ENCODE peak calls at places on chromosome 2, in seven cellular contexts. One of them, this sample, is unnamed.

GRCh38 chr2:33214436-33214835 is 262.0 kb upstream of the RASGRP3 start:
- DNase-seq in A549: peak
- DNase-seq in breast epithelium: no peak
- DNase-seq in BJ: no peak
- DNase-seq in right atrium auricular region: peak
- DNase-seq in fibroblast of lung: peak
- DNase-seq in K562: no peak
- DNase-seq in this sample: peak

GRCh38 chr2:128770143-128771080 is 451.7 kb upstream of the HS6ST1 start:
- DNase-seq in A549: no peak
- DNase-seq in breast epithelium: peak
- DNase-seq in BJ: no peak
- DNase-seq in right atrium auricular region: peak
- DNase-seq in fibroblast of lung: no peak
- DNase-seq in K562: no peak
- DNase-seq in this sample: no peak

GRCh38 chr2:64018715-64019082 is 529 bp downstream of the VPS54 start:
- DNase-seq in A549: no peak
- DNase-seq in breast epithelium: no peak
- DNase-seq in BJ: no peak
- DNase-seq in right atrium auricular region: no peak
- DNase-seq in fibroblast of lung: peak
- DNase-seq in K562: no peak
- DNase-seq in this sample: peak

GRCh38 chr2:174846941-174847938 is 83.0 kb upstream of the CHRNA1 start:
- DNase-seq in A549: peak
- DNase-seq in breast epithelium: no peak
- DNase-seq in BJ: peak
- DNase-seq in right atrium auricular region: no peak
- DNase-seq in fibroblast of lung: peak
- DNase-seq in K562: peak
- DNase-seq in this sample: peak

GRCh38 chr2:18749912-18750526 is 160.7 kb upstream of the NT5C1B start:
- DNase-seq in A549: peak
- DNase-seq in breast epithelium: no peak
- DNase-seq in BJ: no peak
- DNase-seq in right atrium auricular region: peak
- DNase-seq in fibroblast of lung: peak
- DNase-seq in K562: no peak
- DNase-seq in this sample: peak

GRCh38 chr2:5693288-5694015 is 1.3 kb downstream of the SOX11 start:
- DNase-seq in A549: peak
- DNase-seq in breast epithelium: no peak
- DNase-seq in BJ: no peak
- DNase-seq in right atrium auricular region: no peak
- DNase-seq in fibroblast of lung: peak
- DNase-seq in K562: no peak
- DNase-seq in this sample: no peak

GRCh38 chr2:67012165-67012564 is 385.0 kb upstream of the ETAA1 start:
- DNase-seq in A549: no peak
- DNase-seq in breast epithelium: no peak
- DNase-seq in BJ: no peak
- DNase-seq in right atrium auricular region: no peak
- DNase-seq in fibroblast of lung: no peak
- DNase-seq in K562: no peak
- DNase-seq in this sample: no peak

GRCh38 chr2:235378261-235378660 is 115.6 kb upstream of the AGAP1 start:
- DNase-seq in A549: peak
- DNase-seq in breast epithelium: no peak
- DNase-seq in BJ: no peak
- DNase-seq in right atrium auricular region: no peak
- DNase-seq in fibroblast of lung: peak
- DNase-seq in K562: no peak
- DNase-seq in this sample: no peak

GRCh38 chr2:230916218-230916617 is 8.8 kb downstream of the GPR55 start:
- DNase-seq in A549: no peak
- DNase-seq in breast epithelium: peak
- DNase-seq in BJ: no peak
- DNase-seq in right atrium auricular region: no peak
- DNase-seq in fibroblast of lung: no peak
- DNase-seq in K562: no peak
- DNase-seq in this sample: no peak

GRCh38 chr2:202490479-202490878 is 114.4 kb downstream of the BMPR2 start:
- DNase-seq in A549: no peak
- DNase-seq in breast epithelium: no peak
- DNase-seq in BJ: no peak
- DNase-seq in right atrium auricular region: no peak
- DNase-seq in fibroblast of lung: no peak
- DNase-seq in K562: no peak
- DNase-seq in this sample: no peak

GRCh38 chr2:89767581-89768435 is 1076.3 kb downstream of the RPIA start:
- DNase-seq in A549: no peak
- DNase-seq in breast epithelium: peak
- DNase-seq in BJ: no peak
- DNase-seq in right atrium auricular region: no peak
- DNase-seq in fibroblast of lung: no peak
- DNase-seq in K562: no peak
- DNase-seq in this sample: no peak

GRCh38 chr2:237473474-237474453 is 13.3 kb upstream of the MLPH start:
- DNase-seq in A549: no peak
- DNase-seq in breast epithelium: no peak
- DNase-seq in BJ: no peak
- DNase-seq in right atrium auricular region: no peak
- DNase-seq in fibroblast of lung: peak
- DNase-seq in K562: no peak
- DNase-seq in this sample: peak

GRCh38 chr2:202780514-202781021 is 91.0 kb downstream of the ICA1L start:
- DNase-seq in A549: peak
- DNase-seq in breast epithelium: no peak
- DNase-seq in BJ: peak
- DNase-seq in right atrium auricular region: no peak
- DNase-seq in fibroblast of lung: peak
- DNase-seq in K562: no peak
- DNase-seq in this sample: peak

GRCh38 chr2:42844901-42845685 is 52.7 kb upstream of the HAAO start:
- DNase-seq in A549: no peak
- DNase-seq in breast epithelium: no peak
- DNase-seq in BJ: peak
- DNase-seq in right atrium auricular region: no peak
- DNase-seq in fibroblast of lung: peak
- DNase-seq in K562: no peak
- DNase-seq in this sample: no peak

GRCh38 chr2:3399829-3400228 is 20.3 kb downstream of the TRAPPC12 start:
- DNase-seq in A549: no peak
- DNase-seq in breast epithelium: no peak
- DNase-seq in BJ: no peak
- DNase-seq in right atrium auricular region: no peak
- DNase-seq in fibroblast of lung: no peak
- DNase-seq in K562: no peak
- DNase-seq in this sample: peak

GRCh38 chr2:133837441-133838090 is 269.3 kb upstream of the NCKAP5 start:
- DNase-seq in A549: no peak
- DNase-seq in breast epithelium: no peak
- DNase-seq in BJ: no peak
- DNase-seq in right atrium auricular region: peak
- DNase-seq in fibroblast of lung: peak
- DNase-seq in K562: no peak
- DNase-seq in this sample: no peak

GRCh38 chr2:128783896-128784295 is 465.2 kb upstream of the HS6ST1 start:
- DNase-seq in A549: no peak
- DNase-seq in breast epithelium: no peak
- DNase-seq in BJ: no peak
- DNase-seq in right atrium auricular region: peak
- DNase-seq in fibroblast of lung: no peak
- DNase-seq in K562: no peak
- DNase-seq in this sample: no peak

GRCh38 chr2:179917272-179917671 is 55.9 kb upstream of the ZNF385B start:
- DNase-seq in A549: peak
- DNase-seq in breast epithelium: no peak
- DNase-seq in BJ: peak
- DNase-seq in right atrium auricular region: no peak
- DNase-seq in fibroblast of lung: peak
- DNase-seq in K562: no peak
- DNase-seq in this sample: peak

DNA sequence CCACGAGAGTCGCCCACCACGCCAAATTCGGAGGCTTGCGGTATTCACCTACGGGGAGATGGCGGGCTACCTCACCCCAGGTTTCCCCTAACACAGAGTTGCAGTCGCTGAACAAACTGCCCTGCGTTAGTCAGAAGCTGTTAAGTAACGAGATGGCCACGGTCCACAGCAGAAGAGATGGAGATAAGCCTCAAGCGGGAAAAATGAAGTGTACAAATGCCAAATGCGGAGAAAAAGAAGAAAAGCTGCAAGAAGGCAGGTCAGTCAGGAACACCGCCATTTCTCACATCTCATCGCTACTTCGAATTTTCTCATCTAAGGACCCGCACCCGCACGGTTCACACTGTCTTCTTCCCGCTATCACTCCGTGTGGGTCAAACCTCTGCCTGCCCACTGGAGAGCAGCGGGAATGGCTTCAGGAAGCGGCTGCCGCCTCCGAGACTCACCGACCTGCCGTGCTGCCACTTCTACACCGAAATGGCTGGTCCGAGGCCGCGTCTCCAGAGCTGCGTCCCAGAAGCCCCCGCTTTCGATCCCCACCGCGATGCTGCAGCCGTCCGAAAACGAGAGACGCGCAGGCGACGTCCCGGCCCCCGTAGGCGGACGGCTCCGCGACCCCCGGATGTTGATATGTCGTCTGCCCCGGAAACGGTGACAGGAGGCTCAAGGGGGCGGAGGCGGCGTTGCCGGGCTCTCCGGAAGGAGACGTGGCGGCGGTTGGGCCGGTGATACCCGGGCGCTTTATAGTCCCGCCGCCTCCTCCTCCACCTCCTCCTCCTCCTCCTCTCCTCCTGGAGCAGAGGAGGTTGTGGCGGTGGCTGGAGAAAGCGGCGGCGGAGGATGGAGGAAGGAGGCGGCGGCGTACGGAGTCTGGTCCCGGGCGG is at the start of the genes ASB3 and ERLEC1:
- DNase-seq in A549: peak
- DNase-seq in breast epithelium: peak
- DNase-seq in BJ: peak
- DNase-seq in right atrium auricular region: peak
- DNase-seq in fibroblast of lung: peak
- DNase-seq in K562: peak
- DNase-seq in this sample: peak
- TF ChIP-seq CTCF in A549: no peak
- TF ChIP-seq CTCF in breast epithelium: no peak
- TF ChIP-seq CTCF in BJ: no peak
- TF ChIP-seq CTCF in right atrium auricular region: no peak
- TF ChIP-seq CTCF in fibroblast of lung: no peak
- TF ChIP-seq CTCF in K562: no peak
- TF ChIP-seq CTCF in this sample: no peak

GRCh38 chr2:165470351-165470750 is 853 bp downstream of the CSRNP3 start:
- DNase-seq in A549: no peak
- DNase-seq in breast epithelium: no peak
- DNase-seq in BJ: no peak
- DNase-seq in right atrium auricular region: no peak
- DNase-seq in fibroblast of lung: no peak
- DNase-seq in K562: no peak
- DNase-seq in this sample: no peak
- H3K4me3 ChIP-seq in A549: no peak
- H3K4me3 ChIP-seq in breast epithelium: peak
- H3K4me3 ChIP-seq in BJ: peak
- H3K4me3 ChIP-seq in right atrium auricular region: peak
- H3K4me3 ChIP-seq in fibroblast of lung: no peak
- H3K4me3 ChIP-seq in K562: no peak
- H3K4me3 ChIP-seq in this sample: peak

GRCh38 chr2:10934979-10935350 is 23.2 kb downstream of the KCNF1 start:
- DNase-seq in A549: no peak
- DNase-seq in breast epithelium: no peak
- DNase-seq in BJ: no peak
- DNase-seq in right atrium auricular region: no peak
- DNase-seq in fibroblast of lung: no peak
- DNase-seq in K562: no peak
- DNase-seq in this sample: no peak

GRCh38 chr2:10935366-10935918 is 23.7 kb downstream of the KCNF1 start:
- DNase-seq in A549: no peak
- DNase-seq in breast epithelium: no peak
- DNase-seq in BJ: no peak
- DNase-seq in right atrium auricular region: no peak
- DNase-seq in fibroblast of lung: no peak
- DNase-seq in K562: no peak
- DNase-seq in this sample: no peak

GRCh38 chr2:10933700-10934225 is 22.0 kb downstream of the KCNF1 start:
- DNase-seq in A549: no peak
- DNase-seq in breast epithelium: no peak
- DNase-seq in BJ: no peak
- DNase-seq in right atrium auricular region: no peak
- DNase-seq in fibroblast of lung: peak
- DNase-seq in K562: no peak
- DNase-seq in this sample: peak

GRCh38 chr2:10934308-10934978 is 22.7 kb downstream of the KCNF1 start:
- DNase-seq in A549: no peak
- DNase-seq in breast epithelium: no peak
- DNase-seq in BJ: no peak
- DNase-seq in right atrium auricular region: no peak
- DNase-seq in fibroblast of lung: no peak
- DNase-seq in K562: no peak
- DNase-seq in this sample: no peak

GRCh38 chr2:10935953-10936942 is 24.5 kb downstream of the KCNF1 start:
- DNase-seq in A549: peak
- DNase-seq in breast epithelium: no peak
- DNase-seq in BJ: peak
- DNase-seq in right atrium auricular region: no peak
- DNase-seq in fibroblast of lung: peak
- DNase-seq in K562: peak
- DNase-seq in this sample: peak
- TF ChIP-seq CTCF in A549: no peak
- TF ChIP-seq CTCF in breast epithelium: no peak
- TF ChIP-seq CTCF in BJ: no peak
- TF ChIP-seq CTCF in right atrium auricular region: no peak
- TF ChIP-seq CTCF in fibroblast of lung: no peak
- TF ChIP-seq CTCF in K562: no peak
- TF ChIP-seq CTCF in this sample: no peak

DNA sequence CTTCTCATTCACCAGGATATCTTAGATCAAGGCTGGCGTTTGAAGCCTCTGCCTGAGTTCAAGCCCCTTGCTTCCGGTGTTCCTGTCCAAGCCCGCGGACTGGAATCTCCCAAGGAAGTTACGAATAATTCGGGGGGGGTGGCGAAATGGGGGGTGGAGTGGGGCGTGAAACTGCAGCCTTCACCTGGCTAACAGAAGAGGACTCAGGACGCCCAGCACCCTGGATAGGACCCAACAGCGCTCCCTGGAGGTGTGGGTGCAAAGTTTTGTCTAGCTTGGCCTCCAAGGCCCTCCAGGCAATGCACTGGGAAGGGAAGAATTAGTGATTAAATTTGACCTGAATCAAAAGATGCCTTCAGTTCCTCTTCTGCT is 872 bp upstream of the TRIB2 start:
- DNase-seq in A549: peak
- DNase-seq in breast epithelium: peak
- DNase-seq in BJ: no peak
- DNase-seq in right atrium auricular region: peak
- DNase-seq in fibroblast of lung: peak
- DNase-seq in K562: peak
- DNase-seq in this sample: peak
- H3K4me3 ChIP-seq in A549: peak
- H3K4me3 ChIP-seq in breast epithelium: peak
- H3K4me3 ChIP-seq in BJ: peak
- H3K4me3 ChIP-seq in right atrium auricular region: peak
- H3K4me3 ChIP-seq in fibroblast of lung: peak
- H3K4me3 ChIP-seq in K562: peak
- H3K4me3 ChIP-seq in this sample: peak